ENCODE peak calls at places on chromosome 1, in five cellular contexts. N is EL, G is ureter, U is choroid plexus epithelial cell, L is fibroblast of mammary gland. P is an unnamed sample.

GRCh38 chr1:248243204-248243603 is 12.0 kb downstream of the OR2M4 start:
- DNase-seq in N (peak; percentile 9), G (no peak), U (peak; percentile 34), L (peak; percentile 34), P (no peak)

GRCh38 chr1:201422436-201423030 is 1.0 kb upstream of the TNNI1 start:
- DNase-seq in N (no peak), G (no peak), U (no peak), L (no peak), P (no peak)

GRCh38 chr1:109787845-109788605 is 24.3 kb upstream of the EPS8L3 start:
- DNase-seq in N (no peak), G (peak; percentile 44), U (no peak), L (no peak), P (no peak)

GRCh38 chr1:235703516-235703915 is 53.9 kb upstream of the GNG4 start:
- DNase-seq in N (peak; percentile 76), G (no peak), U (peak; percentile 56), L (peak; percentile 35), P (no peak)

GRCh38 chr1:200755456-200755855 is 16.8 kb downstream of the CAMSAP2 start:
- DNase-seq in N (no peak), G (no peak), U (no peak), L (no peak), P (no peak)

GRCh38 chr1:154726443-154726842 is 118.5 kb upstream of the ADAR start:
- DNase-seq in N (no peak), G (no peak), U (no peak), L (no peak), P (no peak)

GRCh38 chr1:38209986-38210385 is 163.4 kb upstream of the POU3F1 start:
- DNase-seq in N (no peak), G (no peak), U (peak; percentile 2), L (no peak), P (no peak)

GRCh38 chr1:110746644-110747259 is 72.0 kb upstream of the KCNA3 start:
- DNase-seq in N (peak; percentile 41), G (no peak), U (peak; percentile 58), L (peak; percentile 47), P (no peak)

GRCh38 chr1:7104053-7104738 is 318.9 kb downstream of the CAMTA1 start:
- DNase-seq in N (no peak), G (no peak), U (no peak), L (peak; percentile 8), P (no peak)

GRCh38 chr1:182664281-182664680 is 20.1 kb downstream of the RGS8 start:
- DNase-seq in N (no peak), G (no peak), U (no peak), L (no peak), P (no peak)

GRCh38 chr1:19203440-19203839 is 6.6 kb downstream of the UBR4 start:
- DNase-seq in N (peak; percentile 62), G (no peak), U (peak; percentile 32), L (peak; percentile 93), P (peak; percentile 57)

GRCh38 chr1:208235983-208236761 is 8.0 kb downstream of the PLXNA2 start:
- DNase-seq in N (peak; percentile 65), G (peak; percentile 63), U (peak; percentile 82), L (peak; percentile 47), P (peak; percentile 67)

GRCh38 chr1:6396998-6397397 is 3.4 kb upstream of the ACOT7 start:
- DNase-seq in N (no peak), G (no peak), U (no peak), L (no peak), P (no peak)

GRCh38 chr1:212981025-212981495 is 30.7 kb downstream of the VASH2 start:
- DNase-seq in N (no peak), G (no peak), U (no peak), L (no peak), P (peak; percentile 38)

GRCh38 chr1:24463756-24464377 is 38.8 kb upstream of the RCAN3 start:
- DNase-seq in N (no peak), G (no peak), U (no peak), L (no peak), P (no peak)

GRCh38 chr1:36086529-36087232 is 2.0 kb upstream of the ADPRS start:
- DNase-seq in N (no peak), G (peak; percentile 38), U (no peak), L (no peak), P (peak; percentile 27)

GRCh38 chr1:88802950-88803349 is 88.4 kb downstream of the GTF2B start:
- DNase-seq in N (peak; percentile 77), G (no peak), U (peak; percentile 68), L (peak; percentile 66), P (no peak)

GRCh38 chr1:119647228-119647733 is 785 bp downstream of the ZNF697 start:
- DNase-seq in N (no peak), G (no peak), U (no peak), L (no peak), P (no peak)

GRCh38 chr1:160030657-160031367 is 978 bp downstream of the PIGM start:
- DNase-seq in N (peak; percentile 4), G (no peak), U (no peak), L (no peak), P (no peak)

GRCh38 chr1:31051611-31052010 is 13.9 kb downstream of the PUM1 start:
- DNase-seq in N (no peak), G (no peak), U (no peak), L (no peak), P (no peak)

GRCh38 chr1:218486108-218486507 is 141.0 kb downstream of the TGFB2 start:
- DNase-seq in N (no peak), G (no peak), U (no peak), L (no peak), P (no peak)

GRCh38 chr1:201108614-201109013 is 3.6 kb downstream of the CACNA1S start:
- DNase-seq in N (no peak), G (no peak), U (no peak), L (no peak), P (no peak)

GRCh38 chr1:199018471-199019135 is 379.8 kb downstream of the PTPRC start:
- DNase-seq in N (no peak), G (no peak), U (no peak), L (no peak), P (no peak)

GRCh38 chr1:179951383-179952144 is 3.0 kb upstream of the CEP350 start:
- DNase-seq in N (no peak), G (no peak), U (no peak), L (no peak), P (no peak)

GRCh38 chr1:101235696-101236545 is 898 bp upstream of the S1PR1 start:
- DNase-seq in N (peak; percentile 58), G (peak; percentile 48), U (peak; percentile 49), L (peak; percentile 32), P (peak; percentile 35)

GRCh38 chr1:25612421-25612820 is 4.2 kb upstream of the MAN1C1 start:
- DNase-seq in N (no peak), G (no peak), U (no peak), L (no peak), P (no peak)